ENCODE peak calls at places on chromosomes 3 and 15, in ten cellular contexts. K is coronary artery, X is substantia nigra, G is Ammon's horn, J is hepatocyte, E is Daoy, R is AG08396, I is T-cell, Q is activated gamma-delta T cell treated with Interleukin-2 at 50 U/mL for 16 hours, T is T follicular helper cell. B is an unnamed sample.

GRCh38 chr3:23874359-23875120 is 42.2 kb downstream of the NKIRAS1 start:
- DNase-seq in K (no peak), X (no peak), G (no peak), J (no peak), E (no peak), R (peak), I (no peak), Q (no peak), T (no peak), B (no peak)

GRCh38 chr3:58874795-58875194 is 175.0 kb downstream of the CFAP20DC start:
- DNase-seq in K (no peak), X (no peak), G (no peak), J (no peak), E (no peak), R (peak), I (no peak), Q (no peak), T (no peak), B (no peak)

GRCh38 chr3:128282392-128283196 is 129.3 kb downstream of the EEFSEC start:
- DNase-seq in K (peak), X (no peak), G (peak), J (no peak), E (no peak), R (peak), I (no peak), Q (no peak), T (no peak), B (peak)

GRCh38 chr15:79593119-79593869 is 161.2 kb downstream of the MINAR1 start:
- DNase-seq in K (no peak), X (no peak), G (peak), J (peak), E (no peak), R (peak), I (no peak), Q (no peak), T (no peak), B (no peak)

GRCh38 chr3:125212096-125212508 is 446 bp downstream of the SLC12A8 start:
- DNase-seq in K (no peak), X (no peak), G (no peak), J (peak), E (no peak), R (no peak), I (no peak), Q (no peak), T (no peak), B (no peak)

GRCh38 chr15:95875141-95875643 is 455.3 kb upstream of the NR2F2 start:
- DNase-seq in K (no peak), X (no peak), G (no peak), J (no peak), E (peak), R (peak), I (no peak), Q (no peak), T (no peak), B (no peak)

GRCh38 chr3:69326821-69327433 is 59.0 kb downstream of the FRMD4B start:
- DNase-seq in K (no peak), X (no peak), G (no peak), J (no peak), E (no peak), R (no peak), I (peak), Q (no peak), T (peak), B (no peak)

GRCh38 chr3:65548848-65549625 is 489.7 kb downstream of the MAGI1 start:
- DNase-seq in K (no peak), X (peak), G (peak), J (peak), E (peak), R (peak), I (no peak), Q (no peak), T (no peak), B (no peak)

GRCh38 chr3:172129534-172129867 is 90.1 kb downstream of the FNDC3B start:
- DNase-seq in K (no peak), X (no peak), G (no peak), J (no peak), E (no peak), R (no peak), I (no peak), Q (no peak), T (no peak), B (no peak)

GRCh38 chr3:88189361-88189810 is 39.6 kb downstream of the C3orf38 start:
- DNase-seq in K (no peak), X (no peak), G (no peak), J (no peak), E (peak), R (no peak), I (no peak), Q (no peak), T (no peak), B (no peak)

GRCh38 chr3:17411157-17411877 is 331.1 kb downstream of the TBC1D5 start:
- DNase-seq in K (no peak), X (no peak), G (no peak), J (no peak), E (no peak), R (no peak), I (no peak), Q (no peak), T (no peak), B (no peak)

GRCh38 chr3:13197795-13198194 is 124.6 kb upstream of the IQSEC1 start:
- DNase-seq in K (no peak), X (no peak), G (no peak), J (no peak), E (no peak), R (no peak), I (no peak), Q (no peak), T (no peak), B (no peak)

GRCh38 chr3:193997228-193998192 is 138.4 kb upstream of the HES1 start:
- DNase-seq in K (peak), X (no peak), G (no peak), J (no peak), E (no peak), R (no peak), I (no peak), Q (no peak), T (no peak), B (no peak)

GRCh38 chr3:168859143-168859542 is 763.4 kb upstream of the GOLIM4 start:
- DNase-seq in K (no peak), X (no peak), G (no peak), J (peak), E (no peak), R (no peak), I (no peak), Q (no peak), T (no peak), B (no peak)

GRCh38 chr15:74373056-74373650 is 5.7 kb upstream of the CYP11A1 start:
- DNase-seq in K (peak), X (no peak), G (no peak), J (no peak), E (no peak), R (no peak), I (no peak), Q (no peak), T (no peak), B (no peak)

GRCh38 chr3:61847784-61848462 is 286.6 kb downstream of the PTPRG start:
- DNase-seq in K (peak), X (no peak), G (no peak), J (peak), E (no peak), R (no peak), I (no peak), Q (no peak), T (no peak), B (no peak)

GRCh38 chr3:53040361-53040820 is 5.5 kb downstream of the SFMBT1 start:
- DNase-seq in K (no peak), X (no peak), G (no peak), J (no peak), E (peak), R (no peak), I (no peak), Q (no peak), T (no peak), B (no peak)

GRCh38 chr15:69561071-69561784 is 108.6 kb downstream of the RPLP1 start:
- DNase-seq in K (no peak), X (no peak), G (no peak), J (peak), E (no peak), R (no peak), I (no peak), Q (no peak), T (no peak), B (no peak)

GRCh38 chr3:148723591-148723990 is 25.9 kb downstream of the AGTR1 start:
- DNase-seq in K (no peak), X (no peak), G (no peak), J (no peak), E (peak), R (peak), I (no peak), Q (no peak), T (no peak), B (no peak)

GRCh38 chr15:34490421-34491193 is 53.0 kb upstream of the GOLGA8A start:
- DNase-seq in K (no peak), X (no peak), G (no peak), J (peak), E (no peak), R (no peak), I (no peak), Q (no peak), T (no peak), B (no peak)

GRCh38 chr3:14880486-14881179 is 61.9 kb downstream of the FGD5 start:
- DNase-seq in K (no peak), X (no peak), G (no peak), J (no peak), E (no peak), R (no peak), I (no peak), Q (no peak), T (no peak), B (no peak)

GRCh38 chr3:101065962-101066361 is 72.7 kb upstream of the ABI3BP start:
- DNase-seq in K (no peak), X (no peak), G (no peak), J (peak), E (peak), R (peak), I (no peak), Q (no peak), T (no peak), B (no peak)

GRCh38 chr3:30142946-30143345 is 463.5 kb upstream of the TGFBR2 start:
- DNase-seq in K (no peak), X (no peak), G (no peak), J (no peak), E (no peak), R (no peak), I (no peak), Q (no peak), T (no peak), B (no peak)

GRCh38 chr3:62926494-62926893 is 51.3 kb upstream of the CADPS start:
- DNase-seq in K (no peak), X (no peak), G (no peak), J (no peak), E (no peak), R (no peak), I (no peak), Q (no peak), T (no peak), B (no peak)

GRCh38 chr3:45186871-45187270 is 39.2 kb downstream of the TMEM158 start:
- DNase-seq in K (no peak), X (no peak), G (no peak), J (no peak), E (no peak), R (no peak), I (no peak), Q (no peak), T (no peak), B (no peak)

GRCh38 chr3:8320711-8321458 is 180.7 kb upstream of the LMCD1 start:
- DNase-seq in K (no peak), X (no peak), G (no peak), J (no peak), E (no peak), R (no peak), I (no peak), Q (no peak), T (no peak), B (no peak)

GRCh38 chr3:62188547-62189375 is 184.6 kb downstream of the FEZF2 start:
- DNase-seq in K (no peak), X (peak), G (peak), J (peak), E (peak), R (peak), I (peak), Q (peak), T (peak), B (peak)

GRCh38 chr3:64031540-64032533 is 8.5 kb upstream of the PSMD6 start:
- DNase-seq in K (no peak), X (no peak), G (no peak), J (no peak), E (no peak), R (no peak), I (no peak), Q (no peak), T (no peak), B (no peak)

GRCh38 chr3:117407317-117407716 is 697.7 kb downstream of the TUSC7 start:
- DNase-seq in K (no peak), X (no peak), G (no peak), J (peak), E (peak), R (no peak), I (no peak), Q (no peak), T (no peak), B (no peak)

GRCh38 chr3:13588971-13589370 is 40.0 kb downstream of the FBLN2 start:
- DNase-seq in K (no peak), X (no peak), G (no peak), J (no peak), E (no peak), R (no peak), I (no peak), Q (no peak), T (no peak), B (no peak)

GRCh38 chr3:15164356-15164755 is 41.7 kb upstream of the CAPN7 start:
- DNase-seq in K (no peak), X (no peak), G (no peak), J (no peak), E (no peak), R (no peak), I (no peak), Q (no peak), T (no peak), B (no peak)

GRCh38 chr15:31020542-31020941 is 29.1 kb upstream of the MTMR10 start:
- DNase-seq in K (no peak), X (no peak), G (no peak), J (no peak), E (no peak), R (no peak), I (no peak), Q (no peak), T (no peak), B (no peak)

GRCh38 chr3:125068265-125068664 is 12.5 kb upstream of the HEG1 start:
- DNase-seq in K (no peak), X (no peak), G (no peak), J (no peak), E (no peak), R (no peak), I (no peak), Q (no peak), T (no peak), B (no peak)

GRCh38 chr3:48859188-48859587 is 11.5 kb upstream of the PRKAR2A start:
- DNase-seq in K (no peak), X (no peak), G (peak), J (no peak), E (no peak), R (no peak), I (no peak), Q (no peak), T (no peak), B (no peak)